ENCODE peak calls at places on chromosome 16, in six cellular contexts. D is heart right ventricle, K is body of pancreas, N is heart left ventricle, B is GM12865, E is AG09309. P is an unnamed sample.

GRCh38 chr16:53692146-53692545 is 11.5 kb downstream of the RPGRIP1L start:
- DNase-seq in E (no peak), N (no peak), K (no peak), D (no peak), B (no peak), P (no peak)

GRCh38 chr16:89764711-89765201 is 43.4 kb downstream of the ZNF276 start:
- DNase-seq in K (no peak), D (peak), N (peak), B (peak), E (no peak), P (no peak)

GRCh38 chr16:56279132-56279531 is 87.8 kb downstream of the GNAO1 start:
- DNase-seq in N (no peak), E (no peak), K (no peak), B (peak), D (no peak), P (peak)

GRCh38 chr16:70770968-70771552 is 29.9 kb downstream of the VAC14 start:
- DNase-seq in E (no peak), B (peak), N (peak), K (peak), D (peak), P (no peak)

GRCh38 chr16:66004706-66005105 is 361.8 kb upstream of the CDH5 start:
- DNase-seq in K (no peak), B (no peak), N (no peak), E (peak), D (no peak), P (no peak)

GRCh38 chr16:19830902-19831555 is 53.6 kb downstream of the GPRC5B start:
- DNase-seq in E (no peak), D (no peak), N (no peak), B (no peak), K (no peak), P (no peak)

GRCh38 chr16:89670496-89671431 is 13.1 kb downstream of the SPATA33 start:
- DNase-seq in B (no peak), N (no peak), D (no peak), E (no peak), K (no peak), P (no peak)

GRCh38 chr16:83015871-83016270 is 389.1 kb downstream of the CDH13 start:
- DNase-seq in K (no peak), B (no peak), D (no peak), N (no peak), E (peak), P (no peak)

GRCh38 chr16:57041182-57042156 is 50.9 kb upstream of the CPNE2 start:
- DNase-seq in K (no peak), N (no peak), D (no peak), B (peak), E (no peak), P (peak)

GRCh38 chr16:11671271-11671670 is 3.0 kb downstream of the SNN start:
- DNase-seq in N (no peak), E (no peak), D (no peak), K (no peak), B (no peak), P (no peak)

GRCh38 chr16:56203052-56203451 is 11.8 kb downstream of the GNAO1 start:
- DNase-seq in B (peak), E (no peak), K (no peak), N (no peak), D (no peak), P (peak)

GRCh38 chr16:57473906-57474305 is 11.4 kb downstream of the POLR2C start:
- DNase-seq in N (no peak), K (no peak), B (no peak), D (no peak), E (no peak), P (no peak)

GRCh38 chr16:89347807-89348206 is 130.3 kb downstream of the ZNF778 start:
- DNase-seq in K (no peak), E (no peak), B (no peak), N (no peak), D (no peak), P (no peak)

GRCh38 chr16:35569413-35569812 is 2110.0 kb downstream of the TP53TG3F start:
- DNase-seq in B (no peak), K (no peak), E (no peak), D (no peak), N (no peak), P (no peak)

GRCh38 chr16:13307255-13307654 is 405.9 kb downstream of the SHISA9 start:
- DNase-seq in K (no peak), B (no peak), E (no peak), D (no peak), N (no peak), P (peak)

GRCh38 chr16:16025214-16025968 is 76.0 kb downstream of the ABCC1 start:
- DNase-seq in D (peak), B (peak), N (no peak), K (no peak), E (peak), P (no peak)

GRCh38 chr16:68490829-68491575 is 42.7 kb upstream of the SMPD3 start:
- DNase-seq in D (no peak), N (no peak), B (peak), E (peak), K (peak), P (peak)

GRCh38 chr16:72649254-72649944 is 398.5 kb downstream of the ZFHX3 start:
- DNase-seq in B (peak), D (no peak), E (no peak), K (no peak), N (no peak), P (no peak)

GRCh38 chr16:87048038-87048743 is 269.0 kb downstream of the C16orf95 start:
- DNase-seq in N (no peak), K (no peak), D (no peak), E (no peak), B (no peak), P (no peak)

GRCh38 chr16:69243479-69243878 is 56.5 kb downstream of the SNTB2 start:
- DNase-seq in B (no peak), E (no peak), N (no peak), D (no peak), K (no peak), P (no peak)

GRCh38 chr16:86080982-86081381 is 182.0 kb downstream of the IRF8 start:
- DNase-seq in K (no peak), B (no peak), D (no peak), N (no peak), E (no peak), P (no peak)

GRCh38 chr16:3744018-3744417 is 26.7 kb upstream of the TRAP1 start:
- DNase-seq in K (no peak), D (no peak), B (no peak), E (no peak), N (no peak), P (no peak)

GRCh38 chr16:62190426-62190825 is 154.2 kb upstream of the CDH8 start:
- DNase-seq in E (no peak), N (no peak), B (peak), K (no peak), D (no peak), P (peak)

GRCh38 chr16:53948326-53948725 is 244.4 kb downstream of the FTO start:
- DNase-seq in K (no peak), E (no peak), B (no peak), D (no peak), N (no peak), P (no peak)

GRCh38 chr16:78742501-78743283 is 643.2 kb downstream of the WWOX start:
- DNase-seq in K (no peak), B (peak), E (no peak), D (no peak), N (peak), P (no peak)

GRCh38 chr16:65728172-65728571 is 606.3 kb upstream of the CDH11 start:
- DNase-seq in K (no peak), D (peak), N (peak), E (no peak), B (no peak), P (no peak)

GRCh38 chr16:89364603-89365002 is 125.8 kb downstream of the ANKRD11 start:
- DNase-seq in D (no peak), B (no peak), K (peak), N (no peak), E (no peak), P (no peak)

GRCh38 chr16:75038036-75038959 is 39.5 kb downstream of the ZNRF1 start:
- DNase-seq in K (no peak), D (no peak), E (no peak), N (no peak), B (no peak), P (no peak)

GRCh38 chr16:87437327-87437726 is 45.2 kb downstream of the MAP1LC3B start:
- DNase-seq in K (no peak), B (no peak), E (no peak), N (no peak), D (no peak), P (no peak)

GRCh38 chr16:53429221-53429943 is 4.9 kb upstream of the RBL2 start:
- DNase-seq in N (no peak), B (no peak), K (no peak), E (peak), D (no peak), P (no peak)

GRCh38 chr16:11263737-11264136 is 5.4 kb downstream of the TNP2 start:
- DNase-seq in N (no peak), B (peak), K (no peak), E (no peak), D (no peak), P (peak)

GRCh38 chr16:46649571-46649970 is 28.4 kb upstream of the SHCBP1 start:
- DNase-seq in N (peak), B (no peak), D (peak), K (peak), E (no peak), P (no peak)

GRCh38 chr16:77469639-77470038 is 34.8 kb upstream of the ADAMTS18 start:
- DNase-seq in B (no peak), K (no peak), E (no peak), D (no peak), N (no peak), P (no peak)

GRCh38 chr16:54425681-54426549 is 139.3 kb upstream of the IRX3 start:
- DNase-seq in N (no peak), B (no peak), D (no peak), E (no peak), K (no peak), P (no peak)

GRCh38 chr16:11089504-11090124 is 145.2 kb downstream of the CLEC16A start:
- DNase-seq in B (no peak), K (no peak), E (no peak), D (no peak), N (no peak), P (no peak)

GRCh38 chr16:22721497-22722100 is 92.4 kb upstream of the HS3ST2 start:
- DNase-seq in B (no peak), N (peak), E (no peak), D (peak), K (no peak), P (no peak)

GRCh38 chr16:47732806-47733150 is 271.6 kb downstream of the PHKB start:
- DNase-seq in B (no peak), D (no peak), E (peak), N (no peak), K (no peak), P (no peak)

GRCh38 chr16:3963203-3963602 is 82.7 kb upstream of the CREBBP start:
- DNase-seq in E (no peak), B (no peak), K (no peak), D (no peak), N (no peak), P (peak)

GRCh38 chr16:51407199-51407598 is 256.1 kb upstream of the SALL1 start:
- DNase-seq in N (no peak), E (no peak), B (peak), K (no peak), D (no peak), P (no peak)
- H3K4me3 ChIP-seq in N (no peak), E (no peak), B (no peak), K (no peak), D (no peak), P (no peak)

GRCh38 chr16:49663081-49664057 is 192.5 kb downstream of the ZNF423 start:
- DNase-seq in K (no peak), E (no peak), N (peak), D (peak), B (no peak), P (no peak)
- H3K4me3 ChIP-seq in K (no peak), E (no peak), N (peak), D (peak), B (no peak), P (no peak)

GRCh38 chr16:30588651-30589050 is 3.2 kb upstream of the ZNF785 start:
- DNase-seq in E (no peak), N (no peak), K (no peak), D (no peak), B (no peak), P (no peak)

GRCh38 chr16:30582611-30583340 is 2.7 kb downstream of the ZNF785 start:
- DNase-seq in N (no peak), D (no peak), B (no peak), E (no peak), K (no peak), P (no peak)

GRCh38 chr16:30585400-30586191 is at the start of gene ZNF785:
- DNase-seq in D (peak), K (peak), N (peak), B (peak), E (peak), P (no peak)

GRCh38 chr16:30581462-30581861 is 4.0 kb downstream of the ZNF785 start:
- DNase-seq in N (no peak), E (no peak), B (no peak), K (no peak), D (no peak), P (no peak)

GRCh38 chr16:30585022-30585399 is 486 bp downstream of the ZNF785 start:
- DNase-seq in E (no peak), D (no peak), N (no peak), B (peak), K (no peak), P (no peak)
- H3K4me3 ChIP-seq in E (peak), D (peak), N (peak), B (peak), K (peak), P (no peak)

GRCh38 chr16:27403601-27403992 is 1.6 kb downstream of the IL21R start:
- DNase-seq in B (peak), D (no peak), E (no peak), N (no peak), K (no peak), P (no peak)
- H3K4me3 ChIP-seq in B (peak), D (no peak), E (no peak), N (no peak), K (no peak), P (no peak)

GRCh38 chr16:67161595-67162058 is 1.9 kb downstream of the FBXL8 start:
- DNase-seq in N (no peak), E (no peak), K (peak), D (no peak), B (no peak), P (no peak)
- H3K4me3 ChIP-seq in N (peak), E (peak), K (no peak), D (peak), B (no peak), P (no peak)

GRCh38 chr16:85051067-85051709 is 23.6 kb downstream of the KIAA0513 start:
- DNase-seq in B (no peak), D (no peak), K (no peak), N (no peak), E (no peak), P (no peak)
- H3K4me3 ChIP-seq in B (no peak), D (no peak), K (no peak), N (no peak), E (no peak), P (no peak)

GRCh38 chr16:72561-73537 is at the start of gene RHBDF1:
- DNase-seq in B (peak), E (no peak), K (peak), D (peak), N (peak), P (no peak)

GRCh38 chr16:69181-69580 is 3.2 kb downstream of the RHBDF1 start:
- DNase-seq in D (no peak), B (no peak), K (no peak), E (no peak), N (no peak), P (no peak)

GRCh38 chr16:74025-74424 is 1.6 kb upstream of the RHBDF1 start:
- DNase-seq in K (no peak), B (no peak), E (no peak), D (peak), N (peak), P (no peak)

GRCh38 chr16:71210-71539 is 1.3 kb downstream of the RHBDF1 start:
- DNase-seq in B (no peak), K (no peak), N (no peak), D (no peak), E (no peak), P (no peak)

DNA sequence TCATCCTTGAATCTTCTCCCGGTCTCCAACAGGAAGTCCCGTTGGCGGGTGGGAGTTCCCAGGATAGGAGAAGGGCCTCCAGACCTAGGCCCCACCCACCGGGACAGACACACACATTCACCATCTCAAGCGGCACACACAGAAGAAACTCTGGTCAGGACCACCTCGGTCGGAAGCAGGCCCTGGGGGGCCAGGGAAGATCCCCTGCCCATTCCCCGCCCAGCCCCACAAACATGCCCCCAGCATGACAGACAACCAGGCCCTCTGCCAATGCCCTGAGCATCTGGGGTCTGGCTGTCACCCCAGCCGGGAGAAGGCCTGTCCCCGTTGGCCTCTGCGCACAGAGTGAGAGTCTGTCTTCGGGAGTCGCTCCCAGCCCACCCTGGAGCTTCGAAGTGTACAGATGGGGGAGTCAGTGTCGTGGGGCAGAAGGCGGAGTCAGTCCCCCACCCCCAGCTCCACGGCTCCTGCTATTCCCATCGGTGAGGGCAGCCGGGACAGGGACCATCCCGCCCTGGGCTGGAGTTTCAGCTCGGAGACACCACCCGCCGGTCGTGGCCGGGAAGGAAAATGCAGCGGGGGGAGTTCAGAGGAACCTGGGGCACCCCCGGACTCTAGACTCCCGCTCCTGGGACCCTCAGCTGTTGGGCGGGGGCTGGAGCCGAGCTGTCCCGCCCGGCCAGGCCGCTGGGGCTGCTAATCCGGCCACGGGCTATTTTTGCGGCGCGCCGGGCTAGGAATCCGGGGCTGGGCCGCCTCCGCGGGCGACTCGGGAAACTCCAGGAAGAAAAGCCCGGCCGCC is 690 bp downstream of the RHBDF1 start:
- DNase-seq in D (peak), B (no peak), K (peak), N (peak), E (no peak), P (no peak)
- H3K4me3 ChIP-seq in D (peak), B (no peak), K (peak), N (peak), E (peak), P (no peak)

DNA sequence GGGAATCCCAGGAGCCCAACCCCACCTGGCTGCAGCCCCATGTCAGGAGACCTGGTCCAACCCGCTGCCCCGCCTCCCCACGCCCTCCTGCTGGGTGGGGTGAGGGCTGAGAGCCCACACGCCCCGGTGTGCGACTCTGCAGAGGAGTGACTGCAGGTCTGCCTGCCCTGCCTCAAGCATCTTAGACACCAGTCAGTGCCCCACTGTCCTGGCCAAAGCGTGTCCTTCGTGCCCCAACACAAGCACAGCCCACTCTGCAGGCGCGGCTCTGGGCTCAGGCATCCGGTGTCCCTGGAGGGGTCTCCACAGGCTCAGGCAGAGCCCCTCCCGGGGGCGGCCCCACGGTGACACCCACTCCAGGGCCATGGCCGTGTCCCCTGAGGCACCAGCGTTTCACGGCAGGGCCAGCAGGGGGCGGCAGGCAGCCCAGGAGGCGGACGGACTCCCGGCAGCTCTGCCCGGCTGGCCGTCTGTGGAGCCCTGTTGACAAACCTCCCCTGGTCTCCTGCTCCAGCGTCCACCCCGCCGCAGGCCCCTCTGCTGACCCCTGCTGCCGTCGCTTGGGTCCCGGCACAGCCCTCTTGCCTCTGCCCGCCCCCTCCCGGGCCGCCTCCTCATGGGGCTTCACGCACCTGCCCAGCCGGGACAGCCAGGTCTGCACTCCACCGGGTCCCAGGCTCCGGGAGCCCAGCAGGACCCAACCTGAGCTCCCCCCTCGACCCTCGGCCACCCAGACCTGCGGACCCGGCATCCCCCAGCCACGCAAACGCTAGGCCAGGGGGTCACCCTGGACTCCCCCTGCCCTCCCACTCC is 8.6 kb upstream of the UBE2I start:
- DNase-seq in K (peak), E (no peak), B (peak), N (peak), D (peak), P (no peak)
- H3K4me3 ChIP-seq in K (no peak), E (peak), B (no peak), N (no peak), D (no peak), P (peak)

GRCh38 chr16:84820305-84820684 is 510 bp downstream of the CRISPLD2 start:
- DNase-seq in E (no peak), D (no peak), K (no peak), N (no peak), B (no peak), P (no peak)
- H3K4me3 ChIP-seq in E (peak), D (peak), K (no peak), N (peak), B (no peak), P (no peak)